ENCODE peak calls at places on chromosomes 5 and 9, in seven cellular contexts. R is H1, H is HepG2, N is SK-N-SH, S is HCT116, O is K562, I is GM12878. B is an unnamed sample.
A peak's percentile ranks its signal among the peaks of the same experiment; 100 is the strongest.

GRCh38 chr5:160092960-160093701 is 26.1 kb downstream of the PWWP2A start:
- DNase-seq in R (no peak), H (no peak), N (no peak), S (no peak), O (no peak), I (peak; percentile 72), B (no peak)

GRCh38 chr9:131769361-131769760 is 29.5 kb upstream of the RAPGEF1 start:
- DNase-seq in R (no peak), H (no peak), N (no peak), S (no peak), O (no peak), I (no peak), B (peak; percentile 41)

GRCh38 chr5:51881901-51882300 is 498.7 kb downstream of the ISL1 start:
- DNase-seq in R (no peak), H (no peak), N (no peak), S (no peak), O (no peak), I (no peak), B (no peak)

GRCh38 chr5:139951296-139951924 is 91.7 kb downstream of the NRG2 start:
- DNase-seq in R (peak; percentile 24), H (no peak), N (no peak), S (no peak), O (no peak), I (no peak), B (no peak)

GRCh38 chr5:172107606-172108005 is 80.4 kb downstream of the STK10 start:
- DNase-seq in R (no peak), H (no peak), N (no peak), S (no peak), O (no peak), I (no peak), B (peak; percentile 24)

GRCh38 chr5:72599519-72600400 is 92.5 kb upstream of the ZNF366 start:
- DNase-seq in R (no peak), H (no peak), N (no peak), S (no peak), O (no peak), I (no peak), B (no peak)

GRCh38 chr5:163585206-163585605 is 79.8 kb downstream of the MAT2B start:
- DNase-seq in R (no peak), H (no peak), N (no peak), S (no peak), O (no peak), I (no peak), B (no peak)

GRCh38 chr5:168303398-168304020 is 12.1 kb downstream of the WWC1 start:
- DNase-seq in R (no peak), H (no peak), N (no peak), S (no peak), O (no peak), I (no peak), B (no peak)

GRCh38 chr9:2655411-2655901 is 33.9 kb downstream of the VLDLR start:
- DNase-seq in R (no peak), H (no peak), N (no peak), S (no peak), O (no peak), I (no peak), B (no peak)
- TF ChIP-seq JUND in R (no peak), H (no peak), N (peak; percentile 76), S (no peak), O (no peak), I (no peak), B (no peak)

GRCh38 chr9:33446507-33447403 is 638 bp downstream of the AQP3 start:
- DNase-seq in R (no peak), H (peak; percentile 37), N (peak; percentile 68), S (no peak), O (peak; percentile 84), I (peak; percentile 79), B (no peak)
- TF ChIP-seq JUND in R (no peak), H (no peak), N (no peak), S (no peak), O (peak; percentile 91), I (no peak), B (no peak)

DNA sequence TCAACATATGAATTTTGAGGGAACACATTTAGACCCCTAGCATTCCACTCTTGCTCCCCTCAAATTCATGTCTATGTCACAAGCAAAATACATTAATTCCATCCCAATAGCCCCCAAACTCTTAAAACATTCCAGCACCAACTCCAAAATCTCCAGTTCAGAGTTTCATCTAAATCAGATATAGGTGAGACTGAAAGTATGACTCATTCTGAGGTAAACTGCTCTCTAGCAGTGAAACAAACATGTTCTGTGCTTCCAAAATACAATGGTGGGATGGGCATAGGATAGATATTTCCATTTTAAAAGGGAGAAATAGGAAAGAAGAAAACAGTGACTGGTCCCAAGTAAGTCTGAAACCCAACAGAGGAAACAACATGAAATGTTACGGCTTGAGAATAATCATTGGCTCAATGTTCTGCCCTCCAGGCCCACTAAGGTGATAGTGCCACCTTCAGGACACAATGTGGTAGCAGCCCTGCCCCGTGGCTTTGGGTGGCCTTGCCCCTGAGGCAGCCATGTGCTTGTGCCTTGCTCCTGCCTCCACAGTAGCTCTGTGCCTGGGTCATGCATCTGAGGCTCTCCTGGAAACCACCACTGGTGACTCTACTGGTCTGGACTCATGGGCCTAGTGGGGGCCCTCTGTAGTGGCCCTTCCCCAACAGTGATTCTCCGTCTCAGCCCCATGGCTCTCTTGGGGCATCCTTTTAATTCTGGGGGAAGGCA is 36.4 kb upstream of the IPPK start:
- DNase-seq in R (peak; percentile 69), H (peak; percentile 35), N (no peak), S (peak; percentile 54), O (peak; percentile 47), I (no peak), B (peak; percentile 59)
- TF ChIP-seq JUND in R (no peak), H (no peak), N (no peak), S (peak; percentile 33), O (peak; percentile 44), I (no peak), B (no peak)

DNA sequence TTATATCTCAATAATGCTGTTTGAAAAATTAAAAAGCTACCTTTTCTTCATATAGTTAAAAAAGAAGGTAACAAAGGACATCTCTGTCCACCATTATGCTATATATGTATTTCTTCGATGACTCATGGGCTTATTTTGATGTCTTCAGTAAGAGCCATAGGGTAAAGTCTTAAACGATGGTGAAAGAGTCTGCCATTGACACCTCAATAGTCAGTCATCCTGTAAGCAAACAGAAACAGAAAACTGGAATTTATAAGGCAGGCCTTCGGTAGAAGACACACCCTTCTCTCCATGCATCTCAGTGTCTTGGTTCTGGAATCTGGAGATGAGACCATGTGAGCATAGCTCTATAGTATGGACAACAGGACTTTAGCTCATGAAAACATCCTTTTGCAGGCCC is 87.0 kb upstream of the ZNF462 start:
- DNase-seq in R (no peak), H (no peak), N (no peak), S (no peak), O (no peak), I (no peak), B (no peak)
- TF ChIP-seq JUND in R (no peak), H (no peak), N (no peak), S (no peak), O (no peak), I (no peak), B (no peak)

GRCh38 chr5:69129413-69129812 is 35.6 kb downstream of the SLC30A5 start:
- DNase-seq in R (no peak), H (no peak), N (no peak), S (no peak), O (no peak), I (no peak), B (no peak)
- TF ChIP-seq JUND in R (no peak), H (no peak), N (no peak), S (no peak), O (no peak), I (no peak), B (no peak)

GRCh38 chr5:111224561-111224989 is 391 bp downstream of the CAMK4 start:
- DNase-seq in R (no peak), H (no peak), N (no peak), S (no peak), O (no peak), I (no peak), B (no peak)
- TF ChIP-seq JUND in R (no peak), H (no peak), N (no peak), S (no peak), O (no peak), I (no peak), B (no peak)

DNA sequence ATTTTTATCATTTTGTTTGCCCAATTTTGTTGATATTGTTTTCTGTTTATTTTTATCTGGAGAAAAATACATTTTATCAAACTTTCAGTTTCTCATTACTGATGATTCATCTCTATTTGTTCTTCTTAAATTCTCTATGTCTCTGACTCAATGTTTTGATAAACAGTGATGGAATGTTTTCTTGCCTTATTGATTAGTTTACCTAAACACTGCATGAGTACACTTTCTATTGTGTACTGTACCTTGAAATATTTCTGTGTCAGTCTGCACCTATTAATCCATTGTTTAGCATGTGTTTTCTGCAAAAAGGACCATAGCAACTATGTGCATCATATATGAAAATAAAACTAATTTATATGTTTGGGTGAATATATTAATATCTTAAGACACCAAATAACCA is 300.6 kb downstream of the CDH9 start:
- DNase-seq in R (no peak), H (no peak), N (no peak), S (no peak), O (no peak), I (no peak), B (no peak)
- TF ChIP-seq JUND in R (no peak), H (no peak), N (no peak), S (no peak), O (no peak), I (no peak), B (no peak)

GRCh38 chr9:124661184-124661755 is 109.8 kb downstream of the NR6A1 start:
- DNase-seq in R (no peak), H (no peak), N (no peak), S (no peak), O (no peak), I (no peak), B (no peak)

GRCh38 chr9:124659099-124659659 is 111.9 kb downstream of the NR6A1 start:
- DNase-seq in R (no peak), H (peak; percentile 93), N (peak; percentile 71), S (no peak), O (peak; percentile 91), I (peak; percentile 81), B (peak; percentile 24)

GRCh38 chr9:124660341-124660801 is 110.7 kb downstream of the NR6A1 start:
- DNase-seq in R (no peak), H (peak; percentile 36), N (peak; percentile 22), S (no peak), O (peak; percentile 29), I (peak; percentile 60), B (no peak)

GRCh38 chr9:124657526-124657925 is 113.6 kb downstream of the NR6A1 start:
- DNase-seq in R (no peak), H (no peak), N (no peak), S (no peak), O (no peak), I (no peak), B (no peak)

DNA sequence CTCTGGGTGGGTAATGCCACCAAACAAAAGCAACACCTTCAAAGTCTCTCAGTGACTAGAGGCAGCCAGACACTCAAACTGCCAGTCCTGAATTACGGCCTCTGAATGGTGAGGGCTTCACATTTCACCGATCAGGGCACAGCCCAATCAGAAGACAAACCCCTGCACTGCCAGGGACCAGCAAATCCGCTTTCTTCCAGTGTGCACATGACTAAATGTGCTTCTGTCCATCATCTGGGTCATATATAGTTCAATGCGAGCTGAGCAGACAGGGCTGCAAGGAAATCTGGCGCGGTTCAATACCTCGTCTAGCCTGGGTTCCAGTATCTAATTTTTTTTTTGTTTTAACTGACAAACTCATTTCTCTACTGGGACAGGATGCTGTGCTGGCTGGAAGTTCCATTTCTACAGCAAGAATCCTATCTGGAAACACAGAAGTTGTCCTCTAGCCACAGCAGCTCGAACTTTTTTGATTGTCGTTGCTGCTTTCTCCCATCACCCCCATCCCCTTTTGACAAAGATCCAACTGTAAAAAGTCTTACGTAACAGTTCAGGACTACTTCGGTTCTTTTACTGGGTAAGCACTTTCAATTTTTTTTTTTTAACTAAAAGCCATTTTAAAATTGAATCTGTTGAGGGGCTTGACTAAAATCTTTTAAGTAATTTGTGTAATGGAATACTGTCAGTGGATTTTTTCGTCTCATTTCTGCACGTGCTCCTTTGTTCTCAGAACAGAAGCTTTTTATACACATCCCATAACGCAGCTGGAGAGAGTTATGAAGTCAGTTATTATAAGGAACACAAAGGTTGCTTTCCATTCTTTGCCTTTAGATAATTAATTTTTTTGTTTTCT is 112.7 kb downstream of the NR6A1 start:
- DNase-seq in R (no peak), H (peak; percentile 76), N (peak; percentile 76), S (peak; percentile 93), O (peak; percentile 80), I (peak; percentile 93), B (peak; percentile 98)
- TF ChIP-seq JUND in R (no peak), H (no peak), N (peak; percentile 18), S (no peak), O (no peak), I (no peak), B (no peak)